ENCODE peak calls at places on chromosome 17, in six cellular contexts. One of them, this sample, is unnamed.

GRCh38 chr17:3559270-3559645 is 1.6 kb upstream of the TRPV3 start:
- DNase-seq in WTC11: no peak
- DNase-seq in myocyte: no peak
- DNase-seq in SJSA1: no peak
- DNase-seq in posterior cingulate gyrus: peak
- DNase-seq in head of caudate nucleus: no peak
- DNase-seq in this sample: no peak

GRCh38 chr17:82911822-82912221 is 72.0 kb upstream of the ZNF750 start:
- DNase-seq in SJSA1: no peak
- DNase-seq in myocyte: no peak
- DNase-seq in WTC11: no peak
- DNase-seq in head of caudate nucleus: no peak
- DNase-seq in posterior cingulate gyrus: no peak
- DNase-seq in this sample: no peak

GRCh38 chr17:60426596-60426995 is 4.3 kb downstream of the CHCT1 start:
- DNase-seq in SJSA1: no peak
- DNase-seq in head of caudate nucleus: no peak
- DNase-seq in posterior cingulate gyrus: no peak
- DNase-seq in WTC11: no peak
- DNase-seq in myocyte: no peak
- DNase-seq in this sample: no peak

GRCh38 chr17:74210191-74211140 is 2.9 kb upstream of the TTYH2 start:
- DNase-seq in WTC11: peak
- DNase-seq in myocyte: peak
- DNase-seq in head of caudate nucleus: peak
- DNase-seq in posterior cingulate gyrus: peak
- DNase-seq in SJSA1: peak
- DNase-seq in this sample: no peak

GRCh38 chr17:14118951-14119350 is 49.6 kb downstream of the COX10 start:
- DNase-seq in head of caudate nucleus: no peak
- DNase-seq in myocyte: no peak
- DNase-seq in WTC11: no peak
- DNase-seq in SJSA1: no peak
- DNase-seq in posterior cingulate gyrus: no peak
- DNase-seq in this sample: no peak

GRCh38 chr17:63701477-63702222 is 1.7 kb upstream of the LIMD2 start:
- DNase-seq in posterior cingulate gyrus: peak
- DNase-seq in SJSA1: no peak
- DNase-seq in WTC11: no peak
- DNase-seq in head of caudate nucleus: no peak
- DNase-seq in myocyte: no peak
- DNase-seq in this sample: no peak

GRCh38 chr17:6426356-6427101 is 8.4 kb downstream of the AIPL1 start:
- DNase-seq in posterior cingulate gyrus: no peak
- DNase-seq in head of caudate nucleus: no peak
- DNase-seq in SJSA1: no peak
- DNase-seq in myocyte: no peak
- DNase-seq in WTC11: no peak
- DNase-seq in this sample: no peak

GRCh38 chr17:5826384-5826783 is 242.1 kb upstream of the NLRP1 start:
- DNase-seq in WTC11: no peak
- DNase-seq in posterior cingulate gyrus: no peak
- DNase-seq in SJSA1: peak
- DNase-seq in head of caudate nucleus: no peak
- DNase-seq in myocyte: no peak
- DNase-seq in this sample: no peak

GRCh38 chr17:76003915-76004314 is 3.3 kb downstream of the CDK3 start:
- DNase-seq in posterior cingulate gyrus: no peak
- DNase-seq in WTC11: no peak
- DNase-seq in myocyte: no peak
- DNase-seq in head of caudate nucleus: no peak
- DNase-seq in SJSA1: no peak
- DNase-seq in this sample: no peak

GRCh38 chr17:60562421-60562820 is 36.4 kb upstream of the APPBP2 start:
- DNase-seq in posterior cingulate gyrus: no peak
- DNase-seq in head of caudate nucleus: no peak
- DNase-seq in WTC11: no peak
- DNase-seq in myocyte: peak
- DNase-seq in SJSA1: no peak
- DNase-seq in this sample: no peak

GRCh38 chr17:82563318-82563717 is 43.8 kb downstream of the FOXK2 start:
- DNase-seq in myocyte: no peak
- DNase-seq in SJSA1: no peak
- DNase-seq in WTC11: no peak
- DNase-seq in posterior cingulate gyrus: no peak
- DNase-seq in head of caudate nucleus: no peak
- DNase-seq in this sample: no peak

GRCh38 chr17:44076716-44077594 is 6.4 kb downstream of the G6PC3 start:
- DNase-seq in SJSA1: no peak
- DNase-seq in head of caudate nucleus: no peak
- DNase-seq in myocyte: peak
- DNase-seq in WTC11: no peak
- DNase-seq in posterior cingulate gyrus: peak
- DNase-seq in this sample: no peak

GRCh38 chr17:76547183-76547641 is 7.4 kb downstream of the PRCD start:
- DNase-seq in posterior cingulate gyrus: peak
- DNase-seq in SJSA1: peak
- DNase-seq in head of caudate nucleus: peak
- DNase-seq in WTC11: peak
- DNase-seq in myocyte: peak
- DNase-seq in this sample: no peak

GRCh38 chr17:42184717-42185496 is at the start of gene HCRT:
- DNase-seq in posterior cingulate gyrus: no peak
- DNase-seq in WTC11: no peak
- DNase-seq in head of caudate nucleus: no peak
- DNase-seq in SJSA1: no peak
- DNase-seq in myocyte: no peak
- DNase-seq in this sample: no peak

GRCh38 chr17:39716073-39716818 is 14.1 kb downstream of the MIEN1 start:
- DNase-seq in WTC11: no peak
- DNase-seq in posterior cingulate gyrus: no peak
- DNase-seq in head of caudate nucleus: no peak
- DNase-seq in SJSA1: no peak
- DNase-seq in myocyte: no peak
- DNase-seq in this sample: no peak

GRCh38 chr17:43914451-43914850 is 7.1 kb upstream of the MPP2 start:
- DNase-seq in WTC11: no peak
- DNase-seq in head of caudate nucleus: no peak
- DNase-seq in myocyte: peak
- DNase-seq in posterior cingulate gyrus: no peak
- DNase-seq in SJSA1: no peak
- DNase-seq in this sample: no peak

GRCh38 chr17:34009946-34010345 is 245.1 kb upstream of the CCL2 start:
- DNase-seq in myocyte: no peak
- DNase-seq in head of caudate nucleus: no peak
- DNase-seq in posterior cingulate gyrus: no peak
- DNase-seq in WTC11: no peak
- DNase-seq in SJSA1: no peak
- DNase-seq in this sample: no peak

GRCh38 chr17:80980397-80981061 is 11.1 kb upstream of the CHMP6 start:
- DNase-seq in head of caudate nucleus: no peak
- DNase-seq in SJSA1: no peak
- DNase-seq in WTC11: no peak
- DNase-seq in posterior cingulate gyrus: no peak
- DNase-seq in myocyte: no peak
- DNase-seq in this sample: no peak

GRCh38 chr17:49434821-49435581 is 20.3 kb upstream of the PHB1 start:
- DNase-seq in WTC11: peak
- DNase-seq in posterior cingulate gyrus: no peak
- DNase-seq in myocyte: peak
- DNase-seq in head of caudate nucleus: peak
- DNase-seq in SJSA1: peak
- DNase-seq in this sample: no peak

GRCh38 chr17:9644910-9645751 is at the start of gene USP43:
- DNase-seq in head of caudate nucleus: peak
- DNase-seq in myocyte: no peak
- DNase-seq in posterior cingulate gyrus: no peak
- DNase-seq in WTC11: peak
- DNase-seq in SJSA1: peak
- DNase-seq in this sample: no peak

GRCh38 chr17:31508310-31509094 is 117.0 kb downstream of the RAB11FIP4 start:
- DNase-seq in SJSA1: no peak
- DNase-seq in WTC11: peak
- DNase-seq in posterior cingulate gyrus: no peak
- DNase-seq in myocyte: no peak
- DNase-seq in head of caudate nucleus: no peak
- DNase-seq in this sample: no peak

GRCh38 chr17:78170692-78171590 is 2.6 kb downstream of the SYNGR2 start:
- DNase-seq in myocyte: no peak
- DNase-seq in head of caudate nucleus: no peak
- DNase-seq in SJSA1: no peak
- DNase-seq in posterior cingulate gyrus: no peak
- DNase-seq in WTC11: no peak
- DNase-seq in this sample: no peak

GRCh38 chr17:47704116-47704515 is 10.2 kb downstream of the TBKBP1 start:
- DNase-seq in WTC11: no peak
- DNase-seq in SJSA1: no peak
- DNase-seq in head of caudate nucleus: no peak
- DNase-seq in posterior cingulate gyrus: peak
- DNase-seq in myocyte: no peak
- DNase-seq in this sample: no peak

GRCh38 chr17:66667491-66668030 is 167.4 kb upstream of the CACNG5 start:
- DNase-seq in WTC11: no peak
- DNase-seq in posterior cingulate gyrus: no peak
- DNase-seq in SJSA1: no peak
- DNase-seq in myocyte: no peak
- DNase-seq in head of caudate nucleus: no peak
- DNase-seq in this sample: no peak

GRCh38 chr17:45345554-45346254 is 28.9 kb upstream of the MAP3K14 start:
- DNase-seq in myocyte: peak
- DNase-seq in SJSA1: peak
- DNase-seq in posterior cingulate gyrus: no peak
- DNase-seq in WTC11: no peak
- DNase-seq in head of caudate nucleus: no peak
- DNase-seq in this sample: no peak

GRCh38 chr17:74267579-74267978 is 6.5 kb upstream of the DNAI2 start:
- DNase-seq in posterior cingulate gyrus: no peak
- DNase-seq in SJSA1: no peak
- DNase-seq in myocyte: no peak
- DNase-seq in head of caudate nucleus: no peak
- DNase-seq in WTC11: no peak
- DNase-seq in this sample: no peak

GRCh38 chr17:64661731-64661980 is 451 bp downstream of the SMURF2 start:
- DNase-seq in head of caudate nucleus: peak
- DNase-seq in myocyte: no peak
- DNase-seq in WTC11: no peak
- DNase-seq in posterior cingulate gyrus: no peak
- DNase-seq in SJSA1: no peak
- DNase-seq in this sample: no peak

GRCh38 chr17:21289175-21289901 is 4.8 kb downstream of the MAP2K3 start:
- DNase-seq in SJSA1: no peak
- DNase-seq in head of caudate nucleus: no peak
- DNase-seq in myocyte: no peak
- DNase-seq in posterior cingulate gyrus: no peak
- DNase-seq in WTC11: no peak
- DNase-seq in this sample: no peak

GRCh38 chr17:2712300-2713043 is 908 bp upstream of the CLUH start:
- DNase-seq in SJSA1: no peak
- DNase-seq in head of caudate nucleus: no peak
- DNase-seq in myocyte: no peak
- DNase-seq in WTC11: no peak
- DNase-seq in posterior cingulate gyrus: peak
- DNase-seq in this sample: no peak

GRCh38 chr17:28684963-28685362 is 23.0 kb downstream of the SUPT6H start:
- DNase-seq in head of caudate nucleus: peak
- DNase-seq in SJSA1: no peak
- DNase-seq in myocyte: peak
- DNase-seq in WTC11: no peak
- DNase-seq in posterior cingulate gyrus: peak
- DNase-seq in this sample: no peak

GRCh38 chr17:12584727-12585126 is 81.0 kb upstream of the MYOCD start:
- DNase-seq in head of caudate nucleus: no peak
- DNase-seq in WTC11: no peak
- DNase-seq in myocyte: no peak
- DNase-seq in SJSA1: no peak
- DNase-seq in posterior cingulate gyrus: no peak
- DNase-seq in this sample: no peak

GRCh38 chr17:64994281-64994680 is 62.3 kb downstream of the GNA13 start:
- DNase-seq in SJSA1: no peak
- DNase-seq in posterior cingulate gyrus: no peak
- DNase-seq in WTC11: no peak
- DNase-seq in head of caudate nucleus: no peak
- DNase-seq in myocyte: no peak
- DNase-seq in this sample: no peak

GRCh38 chr17:58337126-58337599 is 8.6 kb upstream of the TSPOAP1 start:
- DNase-seq in SJSA1: no peak
- DNase-seq in posterior cingulate gyrus: peak
- DNase-seq in myocyte: no peak
- DNase-seq in WTC11: no peak
- DNase-seq in head of caudate nucleus: no peak
- DNase-seq in this sample: no peak

GRCh38 chr17:3976675-3977171 is 12.5 kb upstream of the ATP2A3 start:
- DNase-seq in WTC11: no peak
- DNase-seq in posterior cingulate gyrus: peak
- DNase-seq in SJSA1: no peak
- DNase-seq in myocyte: peak
- DNase-seq in head of caudate nucleus: no peak
- DNase-seq in this sample: no peak

GRCh38 chr17:32551186-32551955 is 64.6 kb downstream of the CDK5R1 start:
- DNase-seq in SJSA1: peak
- DNase-seq in myocyte: no peak
- DNase-seq in head of caudate nucleus: no peak
- DNase-seq in posterior cingulate gyrus: no peak
- DNase-seq in WTC11: no peak
- DNase-seq in this sample: peak

GRCh38 chr17:50280068-50280467 is 5.8 kb downstream of the TMEM92 start:
- DNase-seq in WTC11: no peak
- DNase-seq in head of caudate nucleus: no peak
- DNase-seq in SJSA1: no peak
- DNase-seq in posterior cingulate gyrus: no peak
- DNase-seq in myocyte: no peak
- DNase-seq in this sample: no peak

GRCh38 chr17:50090071-50090470 is 5.1 kb upstream of the PDK2 start:
- DNase-seq in head of caudate nucleus: no peak
- DNase-seq in WTC11: no peak
- DNase-seq in posterior cingulate gyrus: peak
- DNase-seq in SJSA1: no peak
- DNase-seq in myocyte: no peak
- DNase-seq in this sample: no peak

GRCh38 chr17:38942641-38943040 is 17.2 kb downstream of the LASP1NB start:
- DNase-seq in SJSA1: no peak
- DNase-seq in head of caudate nucleus: no peak
- DNase-seq in posterior cingulate gyrus: no peak
- DNase-seq in myocyte: no peak
- DNase-seq in WTC11: no peak
- DNase-seq in this sample: no peak

GRCh38 chr17:9512323-9513168 is 63.1 kb downstream of the STX8 start:
- DNase-seq in myocyte: no peak
- DNase-seq in head of caudate nucleus: no peak
- DNase-seq in WTC11: no peak
- DNase-seq in SJSA1: peak
- DNase-seq in posterior cingulate gyrus: no peak
- DNase-seq in this sample: peak